ENCODE peak calls at places on chromosome 20, in five cellular contexts. J is cardiac muscle cell, D is body of pancreas, F is neural progenitor cell, E is A673. L is an unnamed sample.

GRCh38 chr20:57888591-57888990 is 178.8 kb upstream of the PMEPA1 start:
- DNase-seq in J (no peak), D (no peak), F (no peak), E (no peak), L (no peak)

GRCh38 chr20:53077373-53078205 is 105.4 kb downstream of the TSHZ2 start:
- DNase-seq in J (no peak), D (peak), F (no peak), E (no peak), L (no peak)

GRCh38 chr20:11130554-11131166 is 456.9 kb upstream of the JAG1 start:
- DNase-seq in J (no peak), D (no peak), F (no peak), E (no peak), L (no peak)

GRCh38 chr20:61267241-61267640 is 15.2 kb downstream of the CDH4 start:
- DNase-seq in J (no peak), D (no peak), F (no peak), E (no peak), L (no peak)

GRCh38 chr20:10342152-10342551 is 91.9 kb downstream of the MKKS start:
- DNase-seq in J (no peak), D (no peak), F (no peak), E (no peak), L (no peak)

GRCh38 chr20:63124782-63125580 is 91.0 kb downstream of the YTHDF1 start:
- DNase-seq in J (no peak), D (no peak), F (peak), E (no peak), L (no peak)

GRCh38 chr20:18056174-18057105 is 1.3 kb downstream of the OVOL2 start:
- DNase-seq in J (peak), D (peak), F (peak), E (peak), L (peak)

GRCh38 chr20:9285617-9286016 is 216.7 kb downstream of the PLCB4 start:
- DNase-seq in J (no peak), D (no peak), F (no peak), E (no peak), L (no peak)

GRCh38 chr20:13220194-13220856 is 749 bp upstream of the ISM1 start:
- DNase-seq in J (peak), D (peak), F (peak), E (peak), L (peak)

GRCh38 chr20:48638546-48638945 is 189.3 kb downstream of the PREX1 start:
- DNase-seq in J (no peak), D (no peak), F (no peak), E (no peak), L (no peak)

GRCh38 chr20:433300-433975 is 25.3 kb downstream of the RBCK1 start:
- DNase-seq in J (no peak), D (no peak), F (no peak), E (no peak), L (no peak)

GRCh38 chr20:16802652-16802935 is 54.4 kb downstream of the OTOR start:
- DNase-seq in J (no peak), D (no peak), F (no peak), E (no peak), L (no peak)

GRCh38 chr20:37328149-37328945 is 17.6 kb upstream of the SRC start:
- DNase-seq in J (no peak), D (no peak), F (no peak), E (no peak), L (no peak)

GRCh38 chr20:23147647-23147963 is 61.5 kb upstream of the CD93 start:
- DNase-seq in J (no peak), D (no peak), F (no peak), E (no peak), L (no peak)

GRCh38 chr20:57656821-57657536 is 36.8 kb upstream of the ZBP1 start:
- DNase-seq in J (no peak), D (no peak), F (no peak), E (no peak), L (no peak)

GRCh38 chr20:58112017-58112781 is 116.3 kb downstream of the ANKRD60 start:
- DNase-seq in J (no peak), D (peak), F (no peak), E (peak), L (peak)

GRCh38 chr20:271069-271468 is 13.5 kb downstream of the DEFB132 start:
- DNase-seq in J (no peak), D (no peak), F (no peak), E (no peak), L (no peak)

GRCh38 chr20:2920473-2920872 is 47.2 kb downstream of the PTPRA start:
- DNase-seq in J (no peak), D (no peak), F (no peak), E (no peak), L (no peak)

DNA sequence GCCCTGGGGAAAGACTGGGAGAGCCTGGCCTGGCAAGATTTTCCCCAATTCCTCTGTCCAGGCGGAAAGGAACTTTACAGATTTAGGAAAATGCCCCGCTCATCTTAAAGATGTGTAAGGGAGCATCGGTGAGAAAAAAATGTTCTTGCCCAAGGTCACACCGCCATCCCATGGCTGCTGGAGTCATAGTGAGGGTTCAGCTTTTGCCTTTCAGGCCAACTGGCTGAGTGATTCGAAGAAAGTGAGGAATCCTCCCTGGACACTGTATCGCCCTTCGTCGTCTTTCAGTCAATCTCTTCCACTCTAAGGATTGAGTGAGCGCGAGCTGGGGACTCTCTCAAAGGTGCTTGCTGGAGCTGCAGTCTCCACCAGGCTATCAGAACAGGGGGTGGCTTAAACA is 1.4 kb downstream of the WFDC2 start:
- DNase-seq in J (peak), D (no peak), F (peak), E (no peak), L (no peak)
- TF ChIP-seq CTCF in J (peak), D (no peak), F (peak), E (no peak), L (no peak)

GRCh38 chr20:32236819-32237218 is 29.1 kb downstream of the POFUT1 start:
- DNase-seq in J (no peak), D (no peak), F (no peak), E (no peak), L (no peak)

GRCh38 chr20:32237419-32237818 is 29.7 kb downstream of the POFUT1 start:
- DNase-seq in J (no peak), D (no peak), F (no peak), E (no peak), L (no peak)

GRCh38 chr20:32236048-32236533 is 28.4 kb downstream of the POFUT1 start:
- DNase-seq in J (no peak), D (no peak), F (no peak), E (no peak), L (no peak)

GRCh38 chr20:32234135-32234808 is 26.6 kb downstream of the POFUT1 start:
- DNase-seq in J (no peak), D (no peak), F (no peak), E (no peak), L (no peak)

GRCh38 chr20:32235331-32236047 is 27.8 kb downstream of the POFUT1 start:
- DNase-seq in J (no peak), D (peak), F (no peak), E (no peak), L (no peak)
- H3K27ac ChIP-seq in J (no peak), D (peak), F (no peak), E (no peak), L (no peak)

GRCh38 chr20:54479138-54479906 is 3.9 kb downstream of the DOK5 start:
- DNase-seq in J (peak), D (no peak), F (peak), E (peak), L (no peak)
- TF ChIP-seq CTCF in J (peak), D (peak), F (peak), E (peak), L (no peak)

GRCh38 chr20:33650753-33651561 is 11.2 kb upstream of the C20orf144 start:
- DNase-seq in J (no peak), D (peak), F (no peak), E (no peak), L (no peak)
- H3K27ac ChIP-seq in J (no peak), D (no peak), F (no peak), E (no peak), L (no peak)